ENCODE peak calls at places on chromosomes 13 and 19, in ten cellular contexts. T is left ventricle myocardium inferior, D is psoas muscle, U is HCT116, Z is esophagus squamous epithelium, M is astrocyte, J is neural progenitor cell, W is GM12878, V is thoracic aorta, Q is sigmoid colon. G is an unnamed sample.

GRCh38 chr19:14544977-14545715 is 15.8 kb downstream of the TECR start:
- DNase-seq in T (peak), D (peak), U (no peak), Z (no peak), M (no peak), J (no peak), W (no peak), V (no peak), Q (peak), G (peak)

GRCh38 chr13:44230736-44231135 is 142.9 kb upstream of the SERP2 start:
- DNase-seq in T (no peak), D (no peak), U (no peak), Z (no peak), M (peak), J (no peak), W (no peak), V (no peak), Q (no peak), G (no peak)

GRCh38 chr13:55244991-55245644 is 1895.6 kb upstream of the PRR20A start:
- DNase-seq in T (no peak), D (no peak), U (no peak), Z (no peak), M (no peak), J (peak), W (no peak), V (no peak), Q (no peak), G (no peak)

GRCh38 chr13:112231451-112232083 is 144.6 kb upstream of the SPACA7 start:
- DNase-seq in T (no peak), D (no peak), U (no peak), Z (no peak), M (no peak), J (no peak), W (no peak), V (no peak), Q (no peak), G (no peak)

GRCh38 chr19:55613930-55614710 is 8.7 kb downstream of the ZNF865 start:
- DNase-seq in T (no peak), D (no peak), U (no peak), Z (no peak), M (no peak), J (no peak), W (no peak), V (no peak), Q (no peak), G (no peak)

GRCh38 chr19:47699360-47699917 is 13.8 kb upstream of the EHD2 start:
- DNase-seq in T (no peak), D (no peak), U (no peak), Z (no peak), M (no peak), J (peak), W (no peak), V (no peak), Q (no peak), G (no peak)

GRCh38 chr13:80050252-80050651 is 290.7 kb downstream of the SPRY2 start:
- DNase-seq in T (no peak), D (no peak), U (no peak), Z (no peak), M (peak), J (no peak), W (no peak), V (no peak), Q (no peak), G (no peak)

GRCh38 chr19:45117167-45117594 is 24.2 kb downstream of the PPP1R37 start:
- DNase-seq in T (no peak), D (no peak), U (no peak), Z (no peak), M (peak), J (peak), W (peak), V (no peak), Q (no peak), G (peak)

GRCh38 chr13:39942177-39942900 is 286.9 kb downstream of the COG6 start:
- DNase-seq in T (no peak), D (no peak), U (no peak), Z (no peak), M (no peak), J (no peak), W (no peak), V (no peak), Q (no peak), G (no peak)

GRCh38 chr13:45102136-45102802 is 18.0 kb upstream of the GTF2F2 start:
- DNase-seq in T (no peak), D (no peak), U (no peak), Z (no peak), M (no peak), J (peak), W (no peak), V (no peak), Q (no peak), G (no peak)

GRCh38 chr13:112997188-112998135 is 28.4 kb downstream of the MCF2L start:
- DNase-seq in T (no peak), D (no peak), U (no peak), Z (no peak), M (no peak), J (no peak), W (no peak), V (no peak), Q (no peak), G (no peak)

GRCh38 chr19:55580628-55581144 is at the start of gene ZNF579:
- DNase-seq in T (peak), D (peak), U (peak), Z (no peak), M (peak), J (peak), W (peak), V (peak), Q (peak), G (peak)

GRCh38 chr13:75365724-75366173 is 116.2 kb downstream of the TBC1D4 start:
- DNase-seq in T (no peak), D (no peak), U (peak), Z (no peak), M (peak), J (no peak), W (peak), V (no peak), Q (no peak), G (no peak)

GRCh38 chr13:29958476-29958875 is 108.1 kb upstream of the UBL3 start:
- DNase-seq in T (no peak), D (no peak), U (no peak), Z (no peak), M (no peak), J (no peak), W (no peak), V (no peak), Q (no peak), G (no peak)

GRCh38 chr13:114099191-114099590 is 33.2 kb downstream of the RASA3 start:
- DNase-seq in T (peak), D (peak), U (peak), Z (no peak), M (peak), J (peak), W (no peak), V (peak), Q (peak), G (peak)

GRCh38 chr13:108155185-108156106 is 59.9 kb downstream of the LIG4 start:
- DNase-seq in T (peak), D (no peak), U (peak), Z (no peak), M (peak), J (peak), W (no peak), V (no peak), Q (no peak), G (peak)

GRCh38 chr19:58055483-58055874 is 3.6 kb upstream of the ZNF135 start:
- DNase-seq in T (no peak), D (no peak), U (no peak), Z (no peak), M (no peak), J (no peak), W (no peak), V (no peak), Q (no peak), G (no peak)
- H3K4me3 ChIP-seq in T (peak), D (peak), U (no peak), Z (no peak), M (no peak), J (no peak), W (no peak), V (peak), Q (peak), G (peak)

GRCh38 chr19:33520844-33521479 is 629 bp downstream of the PEPD start:
- DNase-seq in T (no peak), D (no peak), U (no peak), Z (no peak), M (no peak), J (peak), W (no peak), V (no peak), Q (no peak), G (no peak)
- H3K27ac ChIP-seq in T (peak), D (peak), U (no peak), Z (peak), M (peak), J (no peak), W (no peak), V (no peak), Q (peak), G (peak)

GRCh38 chr19:4690362-4690761 is 20.2 kb upstream of the MYDGF start:
- DNase-seq in T (no peak), D (no peak), U (no peak), Z (no peak), M (no peak), J (no peak), W (no peak), V (no peak), Q (no peak), G (no peak)
- TF ChIP-seq CTCF in T (no peak), D (no peak), U (no peak), Z (no peak), M (no peak), J (no peak), W (no peak), V (no peak), Q (no peak), G (no peak)

GRCh38 chr19:4354282-4354681 is 10.9 kb downstream of the MPND start:
- DNase-seq in T (no peak), D (no peak), U (no peak), Z (no peak), M (no peak), J (no peak), W (no peak), V (no peak), Q (no peak), G (no peak)
- H3K4me3 ChIP-seq in T (no peak), D (no peak), U (no peak), Z (no peak), M (no peak), J (no peak), W (no peak), V (no peak), Q (no peak), G (no peak)

GRCh38 chr19:40363128-40363527 is 14.6 kb downstream of the PLD3 start:
- DNase-seq in T (no peak), D (no peak), U (no peak), Z (no peak), M (no peak), J (no peak), W (no peak), V (no peak), Q (no peak), G (no peak)

GRCh38 chr19:40365010-40365409 is 16.5 kb downstream of the PLD3 start:
- DNase-seq in T (no peak), D (no peak), U (no peak), Z (no peak), M (no peak), J (no peak), W (no peak), V (no peak), Q (no peak), G (no peak)

GRCh38 chr19:40366697-40367561 is 18.4 kb downstream of the PLD3 start:
- DNase-seq in T (no peak), D (no peak), U (no peak), Z (no peak), M (peak), J (peak), W (no peak), V (no peak), Q (no peak), G (no peak)

GRCh38 chr19:40367577-40368434 is 19.3 kb downstream of the PLD3 start:
- DNase-seq in T (no peak), D (no peak), U (no peak), Z (no peak), M (no peak), J (no peak), W (no peak), V (no peak), Q (no peak), G (no peak)

GRCh38 chr19:40365613-40366401 is 17.3 kb downstream of the PLD3 start:
- DNase-seq in T (peak), D (no peak), U (no peak), Z (no peak), M (peak), J (peak), W (no peak), V (no peak), Q (peak), G (peak)
- H3K27ac ChIP-seq in T (no peak), D (no peak), U (no peak), Z (peak), M (peak), J (no peak), W (no peak), V (no peak), Q (no peak), G (peak)

GRCh38 chr19:17043744-17044143 is 17.1 kb upstream of the CPAMD8 start:
- DNase-seq in T (no peak), D (no peak), U (no peak), Z (no peak), M (no peak), J (peak), W (no peak), V (no peak), Q (no peak), G (no peak)

GRCh38 chr19:17041994-17042393 is 15.4 kb upstream of the CPAMD8 start:
- DNase-seq in T (peak), D (no peak), U (no peak), Z (no peak), M (no peak), J (no peak), W (no peak), V (no peak), Q (no peak), G (no peak)

GRCh38 chr19:17049711-17050280 is 23.2 kb upstream of the CPAMD8 start:
- DNase-seq in T (no peak), D (no peak), U (no peak), Z (no peak), M (peak), J (no peak), W (no peak), V (no peak), Q (no peak), G (no peak)

GRCh38 chr19:17048885-17049453 is 22.4 kb upstream of the CPAMD8 start:
- DNase-seq in T (no peak), D (no peak), U (no peak), Z (no peak), M (no peak), J (no peak), W (no peak), V (no peak), Q (no peak), G (no peak)

DNA sequence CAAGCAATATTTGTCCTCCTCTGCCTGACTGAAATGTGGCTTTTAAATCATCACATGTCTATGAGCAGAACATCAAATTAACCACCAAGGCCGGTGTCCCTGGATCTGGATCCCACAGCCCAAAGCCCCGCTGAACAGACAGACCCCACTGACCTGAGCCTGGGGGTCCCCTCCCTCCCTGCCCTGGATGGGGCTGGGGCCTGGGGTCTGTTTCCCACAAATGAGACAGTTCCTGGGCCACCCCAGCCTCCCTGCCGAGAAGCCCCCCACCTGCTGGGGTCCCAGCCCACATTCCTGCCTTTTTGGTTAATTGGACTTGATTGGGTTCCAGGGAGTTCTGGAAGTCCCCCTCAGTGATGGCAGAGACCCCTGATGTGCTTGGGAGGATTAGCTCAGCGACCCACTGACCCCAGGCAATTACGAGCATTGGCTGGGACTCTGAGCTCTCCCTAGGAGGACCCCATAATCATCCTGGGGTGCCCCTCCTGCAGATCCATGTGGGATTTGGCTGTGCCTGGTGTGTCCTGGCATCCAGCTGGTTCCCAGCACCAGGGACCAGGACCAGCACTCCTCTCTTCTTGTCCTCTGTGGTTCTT is 19.4 kb upstream of the CPAMD8 start:
- DNase-seq in T (no peak), D (no peak), U (no peak), Z (no peak), M (no peak), J (peak), W (no peak), V (no peak), Q (no peak), G (no peak)
- TF ChIP-seq CTCF in T (no peak), D (no peak), U (no peak), Z (no peak), M (no peak), J (no peak), W (no peak), V (no peak), Q (no peak), G (no peak)

DNA sequence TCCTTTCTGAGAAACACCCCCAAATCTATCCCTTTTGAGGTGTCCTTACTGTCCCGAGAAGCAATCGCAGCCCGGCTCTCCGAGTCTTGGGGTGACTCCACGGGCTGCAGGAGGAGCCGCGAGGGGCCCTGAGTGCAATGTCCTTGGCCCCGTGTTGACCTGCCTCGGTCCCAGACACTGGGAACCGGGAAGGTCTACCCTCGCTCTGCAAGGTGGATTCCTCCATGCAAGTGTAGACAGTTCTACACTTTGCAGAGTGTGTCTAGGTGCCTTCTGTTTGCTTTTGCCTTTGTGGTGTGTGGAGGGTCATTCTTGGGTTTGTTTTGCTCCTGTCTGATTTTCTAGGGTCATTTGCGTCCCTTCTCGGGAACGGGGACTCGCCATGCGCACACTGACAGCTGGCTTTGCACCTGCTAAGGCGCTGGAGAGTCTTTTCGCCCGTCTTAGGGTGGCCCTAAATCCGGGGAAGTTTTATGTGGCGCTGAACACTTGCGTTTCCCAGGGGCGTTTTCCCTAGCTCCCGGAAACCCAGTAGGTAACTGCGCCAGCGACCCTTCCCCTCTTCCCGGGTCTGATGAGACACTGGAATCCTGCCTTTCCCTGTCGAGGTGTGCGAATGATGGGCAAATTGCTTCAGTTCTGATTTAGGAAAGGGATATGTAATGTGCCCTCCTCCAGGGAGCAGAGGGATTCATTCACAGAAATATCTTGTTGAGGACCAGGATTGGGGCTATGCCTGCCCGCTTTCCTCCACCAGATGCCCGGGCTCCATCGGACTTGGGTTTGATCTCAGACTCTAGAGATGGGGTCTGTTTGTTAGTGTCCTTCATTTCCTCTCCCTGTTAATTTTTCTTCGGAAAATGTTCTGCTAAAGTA is 755 bp downstream of the SERTM1 start:
- DNase-seq in T (no peak), D (no peak), U (no peak), Z (no peak), M (no peak), J (peak), W (no peak), V (no peak), Q (no peak), G (no peak)
- H3K4me3 ChIP-seq in T (peak), D (peak), U (no peak), Z (no peak), M (peak), J (peak), W (no peak), V (no peak), Q (peak), G (peak)

GRCh38 chr19:18491995-18492953 is 29.6 kb downstream of the ELL start:
- DNase-seq in T (no peak), D (peak), U (no peak), Z (no peak), M (no peak), J (no peak), W (no peak), V (no peak), Q (no peak), G (no peak)
- H3K27ac ChIP-seq in T (peak), D (peak), U (no peak), Z (peak), M (no peak), J (no peak), W (no peak), V (no peak), Q (peak), G (no peak)